ENCODE peak calls at places on chromosomes 6 and 20, in seven cellular contexts. U is activated T-helper 9 cell treated with anti-CD3 and anti-CD28 coated beads, Interleukin-2, amount 50 U/mL, for 16 hours; S is putamen; R is M059J; L is lower lobe of right lung; X is NCI-H1048; J is ureter. D is an unnamed sample.

GRCh38 chr6:110034637-110035096 is 56.6 kb downstream of the GPR6 start:
- DNase-seq in U (no peak), S (no peak), R (no peak), L (no peak), X (no peak), J (no peak), D (no peak)

GRCh38 chr6:37807656-37808055 is 11.9 kb upstream of the ZFAND3 start:
- DNase-seq in U (no peak), S (no peak), R (no peak), L (no peak), X (no peak), J (no peak), D (no peak)

GRCh38 chr6:127352519-127352918 is 9.1 kb upstream of the ECHDC1 start:
- DNase-seq in U (no peak), S (no peak), R (no peak), L (no peak), X (no peak), J (no peak), D (no peak)

GRCh38 chr6:87151786-87152527 is 3.4 kb upstream of the ZNF292 start:
- DNase-seq in U (peak), S (peak), R (peak), L (peak), X (no peak), J (peak), D (peak)

GRCh38 chr20:37193226-37193625 is 13.9 kb upstream of the MROH8 start:
- DNase-seq in U (no peak), S (peak), R (no peak), L (no peak), X (no peak), J (no peak), D (no peak)

GRCh38 chr6:130889423-130889822 is 62.2 kb downstream of the SMLR1 start:
- DNase-seq in U (no peak), S (no peak), R (no peak), L (no peak), X (no peak), J (no peak), D (no peak)

GRCh38 chr6:81895511-81896185 is 143.2 kb upstream of the TENT5A start:
- DNase-seq in U (no peak), S (no peak), R (peak), L (no peak), X (no peak), J (no peak), D (no peak)

GRCh38 chr6:38077488-38078015 is 258.0 kb downstream of the ZFAND3 start:
- DNase-seq in U (no peak), S (no peak), R (no peak), L (no peak), X (no peak), J (no peak), D (no peak)

GRCh38 chr6:21479140-21479539 is 114.4 kb upstream of the SOX4 start:
- DNase-seq in U (no peak), S (no peak), R (peak), L (no peak), X (no peak), J (no peak), D (no peak)

GRCh38 chr20:24838551-24839530 is 110.2 kb upstream of the CST7 start:
- DNase-seq in U (no peak), S (no peak), R (peak), L (no peak), X (no peak), J (no peak), D (no peak)

GRCh38 chr20:9417665-9418064 is 96.7 kb upstream of the LAMP5 start:
- DNase-seq in U (no peak), S (no peak), R (peak), L (no peak), X (no peak), J (no peak), D (no peak)

GRCh38 chr20:17969884-17970409 is 1.1 kb downstream of the MGME1 start:
- DNase-seq in U (no peak), S (peak), R (peak), L (peak), X (no peak), J (peak), D (peak)

GRCh38 chr6:139927236-139927635 is 552.8 kb upstream of the CITED2 start:
- DNase-seq in U (no peak), S (no peak), R (peak), L (no peak), X (no peak), J (no peak), D (no peak)

GRCh38 chr6:57147955-57148858 is 23.9 kb upstream of the BAG2 start:
- DNase-seq in U (no peak), S (no peak), R (no peak), L (no peak), X (no peak), J (no peak), D (no peak)

GRCh38 chr6:112038268-112038667 is 15.6 kb upstream of the CCN6 start:
- DNase-seq in U (no peak), S (no peak), R (no peak), L (no peak), X (no peak), J (no peak), D (no peak)

GRCh38 chr6:153856929-153857376 is 182.1 kb upstream of the OPRM1 start:
- DNase-seq in U (no peak), S (no peak), R (no peak), L (no peak), X (no peak), J (no peak), D (no peak)

GRCh38 chr6:97850458-97851218 is 567.6 kb upstream of the MMS22L start:
- DNase-seq in U (no peak), S (no peak), R (peak), L (no peak), X (no peak), J (no peak), D (no peak)

GRCh38 chr6:167826230-167827061 is at the start of gene AFDN:
- DNase-seq in U (peak), S (peak), R (peak), L (peak), X (no peak), J (peak), D (peak)

GRCh38 chr20:55782861-55783260 is 222.5 kb downstream of the CBLN4 start:
- DNase-seq in U (no peak), S (no peak), R (no peak), L (no peak), X (no peak), J (no peak), D (no peak)

GRCh38 chr6:161226005-161226964 is 47.6 kb downstream of the AGPAT4 start:
- DNase-seq in U (no peak), S (no peak), R (no peak), L (no peak), X (no peak), J (no peak), D (no peak)

GRCh38 chr6:10307476-10307875 is 107.4 kb downstream of the TFAP2A start:
- DNase-seq in U (no peak), S (no peak), R (no peak), L (no peak), X (no peak), J (no peak), D (no peak)

GRCh38 chr6:20827798-20828197 is 293.5 kb downstream of the CDKAL1 start:
- DNase-seq in U (no peak), S (no peak), R (peak), L (no peak), X (no peak), J (no peak), D (no peak)

GRCh38 chr6:74805841-74806696 is 399.8 kb downstream of the COL12A1 start:
- DNase-seq in U (no peak), S (no peak), R (no peak), L (no peak), X (no peak), J (no peak), D (no peak)

GRCh38 chr6:26330835-26331808 is 33.9 kb upstream of the BTN3A2 start:
- DNase-seq in U (peak), S (no peak), R (peak), L (no peak), X (no peak), J (no peak), D (peak)

GRCh38 chr6:170074435-170074834 is 216.4 kb downstream of the DLL1 start:
- DNase-seq in U (no peak), S (no peak), R (no peak), L (peak), X (no peak), J (peak), D (no peak)

GRCh38 chr6:125944434-125944816 is 12.1 kb upstream of the HINT3 start:
- DNase-seq in U (no peak), S (peak), R (peak), L (peak), X (no peak), J (no peak), D (no peak)

GRCh38 chr6:44508646-44509045 is 121.1 kb downstream of the CDC5L start:
- DNase-seq in U (no peak), S (no peak), R (peak), L (no peak), X (no peak), J (no peak), D (no peak)

GRCh38 chr6:44416103-44416502 is 28.6 kb downstream of the CDC5L start:
- DNase-seq in U (no peak), S (no peak), R (peak), L (no peak), X (no peak), J (no peak), D (no peak)

GRCh38 chr6:126300126-126300525 is 39.8 kb upstream of the CENPW start:
- DNase-seq in U (no peak), S (no peak), R (no peak), L (no peak), X (no peak), J (no peak), D (no peak)

D was measured in stimulated activated naive B cell treated with anti-CD40 and anti-IgM and Interleukin-4, amounts not matched to agents 10 μg/mL and 1 μg/mL and 100 μg/mL, for 72 hours.